ENCODE peak calls at places on chromosomes 16 and 17, in five cellular contexts. One of them, this sample, is unnamed.

GRCh38 chr16:71722801-71723536 is 1.5 kb downstream of the PHLPP2 start:
- DNase-seq in pancreas: peak; percentile 84
- DNase-seq in mesothelial cell of epicardium: peak; percentile 74
- DNase-seq in A673: peak; percentile 91
- DNase-seq in RWPE1: peak; percentile 80
- DNase-seq in this sample: peak; percentile 93

GRCh38 chr17:4199818-4200402 is 56.9 kb downstream of the CYB5D2 start:
- DNase-seq in pancreas: no peak
- DNase-seq in mesothelial cell of epicardium: no peak
- DNase-seq in A673: peak; percentile 69
- DNase-seq in RWPE1: peak; percentile 42
- DNase-seq in this sample: no peak

GRCh38 chr17:19753661-19754463 is 5.8 kb upstream of the ALDH3A1 start:
- DNase-seq in pancreas: peak; percentile 77
- DNase-seq in mesothelial cell of epicardium: no peak
- DNase-seq in A673: peak; percentile 34
- DNase-seq in RWPE1: peak; percentile 52
- DNase-seq in this sample: no peak

GRCh38 chr17:50280801-50281441 is 6.7 kb downstream of the TMEM92 start:
- DNase-seq in pancreas: no peak
- DNase-seq in mesothelial cell of epicardium: no peak
- DNase-seq in A673: no peak
- DNase-seq in RWPE1: no peak
- DNase-seq in this sample: no peak

GRCh38 chr17:49522329-49522890 is 27.3 kb downstream of the NGFR start:
- DNase-seq in pancreas: no peak
- DNase-seq in mesothelial cell of epicardium: no peak
- DNase-seq in A673: no peak
- DNase-seq in RWPE1: no peak
- DNase-seq in this sample: no peak

GRCh38 chr17:76736349-76737081 is 616 bp downstream of the SRSF2 start:
- DNase-seq in pancreas: peak; percentile 89
- DNase-seq in mesothelial cell of epicardium: peak; percentile 53
- DNase-seq in A673: peak; percentile 68
- DNase-seq in RWPE1: peak; percentile 40
- DNase-seq in this sample: peak; percentile 90

GRCh38 chr16:83744521-83744981 is 63.2 kb upstream of the HSBP1 start:
- DNase-seq in pancreas: no peak
- DNase-seq in mesothelial cell of epicardium: no peak
- DNase-seq in A673: no peak
- DNase-seq in RWPE1: no peak
- DNase-seq in this sample: peak; percentile 64

GRCh38 chr17:55731586-55732250 is 9.1 kb upstream of the TMEM100 start:
- DNase-seq in pancreas: no peak
- DNase-seq in mesothelial cell of epicardium: no peak
- DNase-seq in A673: peak; percentile 80
- DNase-seq in RWPE1: no peak
- DNase-seq in this sample: no peak

GRCh38 chr17:77451271-77451893 is 310.6 kb downstream of the SEC14L1 start:
- DNase-seq in pancreas: peak; percentile 79
- DNase-seq in mesothelial cell of epicardium: peak; percentile 74
- DNase-seq in A673: peak; percentile 56
- DNase-seq in RWPE1: no peak
- DNase-seq in this sample: no peak

GRCh38 chr16:3915438-3916250 is 35.1 kb upstream of the CREBBP start:
- DNase-seq in pancreas: peak; percentile 43
- DNase-seq in mesothelial cell of epicardium: no peak
- DNase-seq in A673: no peak
- DNase-seq in RWPE1: no peak
- DNase-seq in this sample: no peak

GRCh38 chr17:21131090-21131616 is 4.4 kb downstream of the DHRS7B start:
- DNase-seq in pancreas: no peak
- DNase-seq in mesothelial cell of epicardium: no peak
- DNase-seq in A673: no peak
- DNase-seq in RWPE1: no peak
- DNase-seq in this sample: no peak

GRCh38 chr16:89864421-89864820 is 9.0 kb upstream of the TCF25 start:
- DNase-seq in pancreas: no peak
- DNase-seq in mesothelial cell of epicardium: no peak
- DNase-seq in A673: no peak
- DNase-seq in RWPE1: peak; percentile 21
- DNase-seq in this sample: no peak

GRCh38 chr16:13083687-13084086 is 182.3 kb downstream of the SHISA9 start:
- DNase-seq in pancreas: no peak
- DNase-seq in mesothelial cell of epicardium: no peak
- DNase-seq in A673: no peak
- DNase-seq in RWPE1: no peak
- DNase-seq in this sample: no peak

GRCh38 chr17:72424505-72425117 is 303.8 kb downstream of the SOX9 start:
- DNase-seq in pancreas: no peak
- DNase-seq in mesothelial cell of epicardium: no peak
- DNase-seq in A673: no peak
- DNase-seq in RWPE1: no peak
- DNase-seq in this sample: no peak

GRCh38 chr16:1997591-1998359 is 8.0 kb downstream of the SYNGR3 start:
- DNase-seq in pancreas: peak; percentile 49
- DNase-seq in mesothelial cell of epicardium: no peak
- DNase-seq in A673: no peak
- DNase-seq in RWPE1: no peak
- DNase-seq in this sample: no peak

GRCh38 chr17:31581022-31581483 is 189.6 kb downstream of the RAB11FIP4 start:
- DNase-seq in pancreas: peak; percentile 76
- DNase-seq in mesothelial cell of epicardium: no peak
- DNase-seq in A673: no peak
- DNase-seq in RWPE1: peak; percentile 56
- DNase-seq in this sample: no peak

GRCh38 chr16:86508947-86509758 is 1.2 kb upstream of the FOXF1 start:
- DNase-seq in pancreas: peak; percentile 69
- DNase-seq in mesothelial cell of epicardium: no peak
- DNase-seq in A673: peak; percentile 36
- DNase-seq in RWPE1: peak; percentile 34
- DNase-seq in this sample: no peak

GRCh38 chr16:22814330-22815105 is 556 bp downstream of the HS3ST2 start:
- DNase-seq in pancreas: peak; percentile 54
- DNase-seq in mesothelial cell of epicardium: peak; percentile 18
- DNase-seq in A673: no peak
- DNase-seq in RWPE1: no peak
- DNase-seq in this sample: no peak

GRCh38 chr16:69463876-69464275 is 39.5 kb downstream of the CYB5B start:
- DNase-seq in pancreas: no peak
- DNase-seq in mesothelial cell of epicardium: no peak
- DNase-seq in A673: no peak
- DNase-seq in RWPE1: no peak
- DNase-seq in this sample: no peak

GRCh38 chr16:27976990-27977389 is 86.5 kb downstream of the GSG1L start:
- DNase-seq in pancreas: no peak
- DNase-seq in mesothelial cell of epicardium: no peak
- DNase-seq in A673: no peak
- DNase-seq in RWPE1: no peak
- DNase-seq in this sample: peak; percentile 59

GRCh38 chr16:12618515-12618914 is 185.2 kb downstream of the CPPED1 start:
- DNase-seq in pancreas: no peak
- DNase-seq in mesothelial cell of epicardium: no peak
- DNase-seq in A673: no peak
- DNase-seq in RWPE1: no peak
- DNase-seq in this sample: peak; percentile 54

GRCh38 chr16:16033208-16033717 is 83.8 kb downstream of the ABCC1 start:
- DNase-seq in pancreas: no peak
- DNase-seq in mesothelial cell of epicardium: no peak
- DNase-seq in A673: no peak
- DNase-seq in RWPE1: no peak
- DNase-seq in this sample: no peak

GRCh38 chr16:17014484-17015121 is 456.2 kb downstream of the XYLT1 start:
- DNase-seq in pancreas: no peak
- DNase-seq in mesothelial cell of epicardium: no peak
- DNase-seq in A673: no peak
- DNase-seq in RWPE1: no peak
- DNase-seq in this sample: no peak

GRCh38 chr16:75614247-75614897 is 8.7 kb downstream of the ADAT1 start:
- DNase-seq in pancreas: no peak
- DNase-seq in mesothelial cell of epicardium: no peak
- DNase-seq in A673: no peak
- DNase-seq in RWPE1: peak; percentile 43
- DNase-seq in this sample: no peak

GRCh38 chr17:32869345-32870026 is 7.4 kb downstream of the MYO1D start:
- DNase-seq in pancreas: no peak
- DNase-seq in mesothelial cell of epicardium: no peak
- DNase-seq in A673: no peak
- DNase-seq in RWPE1: no peak
- DNase-seq in this sample: no peak

GRCh38 chr17:72394531-72394930 is 273.7 kb downstream of the SOX9 start:
- DNase-seq in pancreas: no peak
- DNase-seq in mesothelial cell of epicardium: no peak
- DNase-seq in A673: no peak
- DNase-seq in RWPE1: no peak
- DNase-seq in this sample: no peak

GRCh38 chr16:55297062-55297909 is 26.7 kb upstream of the IRX6 start:
- DNase-seq in pancreas: no peak
- DNase-seq in mesothelial cell of epicardium: no peak
- DNase-seq in A673: no peak
- DNase-seq in RWPE1: peak; percentile 75
- DNase-seq in this sample: no peak

GRCh38 chr17:51035436-51035835 is 85.2 kb downstream of the SPAG9 start:
- DNase-seq in pancreas: no peak
- DNase-seq in mesothelial cell of epicardium: no peak
- DNase-seq in A673: peak; percentile 76
- DNase-seq in RWPE1: no peak
- DNase-seq in this sample: no peak

GRCh38 chr17:54537656-54538055 is 363.0 kb upstream of the TOM1L1 start:
- DNase-seq in pancreas: no peak
- DNase-seq in mesothelial cell of epicardium: no peak
- DNase-seq in A673: no peak
- DNase-seq in RWPE1: no peak
- DNase-seq in this sample: no peak

GRCh38 chr17:50014471-50015088 is 19.6 kb upstream of the DLX3 start:
- DNase-seq in pancreas: no peak
- DNase-seq in mesothelial cell of epicardium: no peak
- DNase-seq in A673: no peak
- DNase-seq in RWPE1: no peak
- DNase-seq in this sample: peak; percentile 56

GRCh38 chr16:68403177-68403576 is 45.1 kb downstream of the SMPD3 start:
- DNase-seq in pancreas: no peak
- DNase-seq in mesothelial cell of epicardium: no peak
- DNase-seq in A673: no peak
- DNase-seq in RWPE1: no peak
- DNase-seq in this sample: no peak

GRCh38 chr16:24151482-24151939 is 104.6 kb upstream of the CACNG3 start:
- DNase-seq in pancreas: no peak
- DNase-seq in mesothelial cell of epicardium: no peak
- DNase-seq in A673: peak; percentile 92
- DNase-seq in RWPE1: no peak
- DNase-seq in this sample: no peak

GRCh38 chr17:28500712-28501379 is 5.3 kb upstream of the FOXN1 start:
- DNase-seq in pancreas: no peak
- DNase-seq in mesothelial cell of epicardium: no peak
- DNase-seq in A673: no peak
- DNase-seq in RWPE1: no peak
- DNase-seq in this sample: no peak

DNA sequence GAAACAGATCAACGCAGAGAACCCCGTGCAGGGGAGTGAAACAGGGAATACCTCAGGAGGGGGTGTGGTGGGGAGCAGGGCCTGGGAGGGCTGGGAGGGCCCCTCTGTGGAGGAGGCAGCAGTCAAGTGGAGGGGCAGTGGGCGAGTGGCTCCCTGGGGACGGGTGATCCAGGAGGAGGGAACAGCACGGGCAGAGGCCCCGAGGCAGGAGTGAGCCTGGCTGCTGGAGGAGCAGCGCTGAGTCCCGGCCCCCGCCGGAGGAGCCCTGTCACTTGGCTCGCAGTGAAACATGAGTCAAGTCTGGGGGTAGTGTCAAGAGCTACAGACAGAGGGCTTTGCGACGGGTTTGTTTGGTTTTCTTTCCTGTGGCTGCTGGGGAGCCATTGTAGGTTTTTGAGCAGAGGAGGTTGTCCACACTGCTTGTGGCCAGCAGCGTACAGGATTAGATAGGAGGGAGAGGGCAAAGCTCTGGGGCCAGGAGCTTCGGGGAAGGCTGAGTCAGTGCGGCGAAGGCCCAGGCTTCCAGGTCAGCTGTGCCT is 115.7 kb upstream of the CIBAR2 start:
- DNase-seq in pancreas: no peak
- DNase-seq in mesothelial cell of epicardium: no peak
- DNase-seq in A673: peak; percentile 55
- DNase-seq in RWPE1: no peak
- DNase-seq in this sample: peak; percentile 88
- TF ChIP-seq CTCF in pancreas: no peak
- TF ChIP-seq CTCF in mesothelial cell of epicardium: no peak
- TF ChIP-seq CTCF in A673: no peak
- TF ChIP-seq CTCF in RWPE1: no peak
- TF ChIP-seq CTCF in this sample: no peak

GRCh38 chr16:88534731-88535141 is 35.5 kb upstream of the ZC3H18 start:
- DNase-seq in pancreas: peak; percentile 67
- DNase-seq in mesothelial cell of epicardium: no peak
- DNase-seq in A673: no peak
- DNase-seq in RWPE1: peak; percentile 41
- DNase-seq in this sample: no peak
- TF ChIP-seq CTCF in pancreas: no peak
- TF ChIP-seq CTCF in mesothelial cell of epicardium: no peak
- TF ChIP-seq CTCF in A673: no peak
- TF ChIP-seq CTCF in RWPE1: peak; percentile 19
- TF ChIP-seq CTCF in this sample: no peak

GRCh38 chr17:73874008-73874407 is 229.8 kb upstream of the SDK2 start:
- DNase-seq in pancreas: no peak
- DNase-seq in mesothelial cell of epicardium: no peak
- DNase-seq in A673: no peak
- DNase-seq in RWPE1: peak; percentile 67
- DNase-seq in this sample: no peak
- TF ChIP-seq CTCF in pancreas: no peak
- TF ChIP-seq CTCF in mesothelial cell of epicardium: no peak
- TF ChIP-seq CTCF in A673: no peak
- TF ChIP-seq CTCF in RWPE1: no peak
- TF ChIP-seq CTCF in this sample: no peak

DNA sequence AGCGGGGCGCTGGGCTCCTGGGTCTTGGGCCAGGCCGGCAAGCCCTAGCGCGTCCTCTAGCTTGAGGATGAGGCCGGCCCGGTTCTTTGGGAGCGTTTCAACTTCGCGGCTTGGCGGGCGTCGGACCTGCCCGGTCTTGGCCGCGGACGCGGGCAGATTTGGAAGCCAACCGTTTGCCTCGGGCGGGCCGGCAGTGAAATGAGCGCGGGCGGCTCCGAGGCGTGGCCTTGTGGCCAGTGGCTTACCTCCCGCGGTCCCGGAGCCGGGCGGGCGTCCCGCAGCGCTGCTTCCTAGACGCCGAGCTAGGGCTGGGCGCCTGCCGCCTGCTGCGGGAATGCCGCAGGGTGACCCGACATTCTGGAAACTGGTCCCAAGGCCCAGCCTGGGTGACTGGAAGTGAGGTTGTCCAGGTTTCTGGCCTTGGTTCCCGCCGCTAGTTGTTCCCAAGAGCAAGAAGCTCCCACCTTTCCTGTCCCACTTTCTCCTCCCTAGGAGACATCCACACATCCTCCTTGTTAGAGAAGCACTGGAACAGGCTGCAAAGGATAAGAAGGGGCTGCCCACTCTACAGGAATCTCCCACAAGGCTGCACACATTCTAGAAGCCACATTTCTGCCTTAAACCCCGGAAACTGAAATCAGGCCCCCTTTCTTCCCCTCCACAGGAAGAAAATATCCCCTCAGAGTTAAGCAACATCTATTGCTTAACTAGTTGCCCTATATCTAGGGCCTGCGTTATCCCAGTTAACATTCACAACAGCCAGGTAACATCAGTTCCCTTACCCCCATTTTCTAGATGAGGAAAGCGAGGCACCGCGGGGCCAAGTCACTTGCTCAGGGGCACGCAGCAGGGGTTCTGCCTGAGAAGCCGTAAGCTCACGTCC is 4.5 kb upstream of the CBX8 start:
- DNase-seq in pancreas: peak; percentile 80
- DNase-seq in mesothelial cell of epicardium: no peak
- DNase-seq in A673: no peak
- DNase-seq in RWPE1: no peak
- DNase-seq in this sample: peak; percentile 86
- TF ChIP-seq CTCF in pancreas: no peak
- TF ChIP-seq CTCF in mesothelial cell of epicardium: no peak
- TF ChIP-seq CTCF in A673: no peak
- TF ChIP-seq CTCF in RWPE1: no peak
- TF ChIP-seq CTCF in this sample: no peak

This sample was measured in osteocyte.